ENCODE peak calls at places on chromosomes 2 and 18, in eight cellular contexts. M is non-pigmented ciliary epithelial cell; G is NCI-H2029 treated with DMSO at 0.1 percent for 48 hours; B is GM23248; L is RWPE1; F is stimulated activated CD4-positive, alpha-beta T cell treated with anti-CD3 and anti-CD28 coated beads, Interleukin-15, amount 100 ng/mL, for 48 hours; R is psoas muscle; Q is prostate gland. S is an unnamed sample.

GRCh38 chr18:78630981-78631510 is 348.6 kb upstream of the SALL3 start:
- DNase-seq in G (no peak), M (no peak), F (no peak), R (no peak), B (no peak), L (no peak), Q (no peak), S (no peak)

GRCh38 chr2:54642684-54643430 is 80.6 kb upstream of the EML6 start:
- DNase-seq in M (no peak), Q (no peak), R (no peak), F (no peak), L (no peak), B (no peak), G (no peak), S (no peak)

GRCh38 chr2:76867854-76868253 is 654.3 kb downstream of the LRRTM4 start:
- DNase-seq in Q (no peak), R (no peak), L (peak; percentile 10), M (peak; percentile 66), F (no peak), G (no peak), B (peak; percentile 45), S (no peak)

GRCh38 chr2:37507703-37508102 is 163.3 kb downstream of the QPCT start:
- DNase-seq in G (no peak), B (no peak), R (no peak), L (no peak), Q (no peak), M (no peak), F (no peak), S (no peak)

GRCh38 chr2:235561450-235561849 is 67.6 kb downstream of the AGAP1 start:
- DNase-seq in F (no peak), L (no peak), Q (no peak), B (no peak), M (no peak), G (no peak), R (no peak), S (no peak)

GRCh38 chr2:238586931-238587775 is 160.4 kb downstream of the ASB1 start:
- DNase-seq in F (no peak), Q (no peak), M (no peak), G (no peak), L (no peak), R (no peak), B (no peak), S (no peak)

GRCh38 chr18:42436366-42436765 is 481.3 kb downstream of the PIK3C3 start:
- DNase-seq in L (no peak), R (no peak), M (no peak), Q (no peak), G (no peak), B (no peak), F (no peak), S (no peak)

GRCh38 chr2:20676353-20677215 is 9.6 kb downstream of the GDF7 start:
- DNase-seq in M (no peak), Q (no peak), B (peak; percentile 15), R (no peak), G (no peak), F (no peak), L (no peak), S (no peak)

S was measured in activated T-cell treated with anti-CD3 and anti-CD28 coated beads, Interleukin-2, amount 50 U/mL, for 24 hours.